ENCODE peak calls at places on chromosomes 6 and 20, in nine cellular contexts. One of them, this sample, is unnamed.

GRCh38 chr6:161406633-161407032 is 132.8 kb upstream of the AGPAT4 start:
- DNase-seq in effector memory CD4-positive, alpha-beta T cell: no peak
- DNase-seq in upper lobe of left lung: no peak
- DNase-seq in left lung: no peak
- DNase-seq in Peyer's patch: no peak
- DNase-seq in pancreas: no peak
- DNase-seq in CD4-positive, alpha-beta T cell: no peak
- DNase-seq in RWPE1: peak; percentile 86
- DNase-seq in left ventricle myocardium inferior: no peak
- DNase-seq in this sample: no peak

GRCh38 chr6:155142902-155143609 is 120.8 kb upstream of the CLDN20 start:
- DNase-seq in left lung: no peak
- DNase-seq in upper lobe of left lung: no peak
- DNase-seq in pancreas: no peak
- DNase-seq in CD4-positive, alpha-beta T cell: no peak
- DNase-seq in Peyer's patch: no peak
- DNase-seq in effector memory CD4-positive, alpha-beta T cell: no peak
- DNase-seq in left ventricle myocardium inferior: no peak
- DNase-seq in RWPE1: no peak
- DNase-seq in this sample: no peak

GRCh38 chr20:50575869-50576720 is 65.9 kb downstream of the PTPN1 start:
- DNase-seq in Peyer's patch: peak; percentile 78
- DNase-seq in left lung: peak; percentile 88
- DNase-seq in CD4-positive, alpha-beta T cell: peak; percentile 74
- DNase-seq in effector memory CD4-positive, alpha-beta T cell: peak; percentile 35
- DNase-seq in left ventricle myocardium inferior: peak; percentile 76
- DNase-seq in RWPE1: peak; percentile 73
- DNase-seq in upper lobe of left lung: peak; percentile 84
- DNase-seq in pancreas: no peak
- DNase-seq in this sample: peak; percentile 43

GRCh38 chr6:178119-178518 is 114.2 kb upstream of the DUSP22 start:
- DNase-seq in RWPE1: no peak
- DNase-seq in effector memory CD4-positive, alpha-beta T cell: no peak
- DNase-seq in Peyer's patch: no peak
- DNase-seq in pancreas: no peak
- DNase-seq in upper lobe of left lung: no peak
- DNase-seq in CD4-positive, alpha-beta T cell: no peak
- DNase-seq in left ventricle myocardium inferior: no peak
- DNase-seq in left lung: no peak
- DNase-seq in this sample: no peak

GRCh38 chr20:44010162-44010704 is 95.6 kb downstream of the TOX2 start:
- DNase-seq in RWPE1: no peak
- DNase-seq in CD4-positive, alpha-beta T cell: no peak
- DNase-seq in effector memory CD4-positive, alpha-beta T cell: no peak
- DNase-seq in left lung: no peak
- DNase-seq in left ventricle myocardium inferior: no peak
- DNase-seq in pancreas: no peak
- DNase-seq in Peyer's patch: no peak
- DNase-seq in upper lobe of left lung: no peak
- DNase-seq in this sample: no peak

GRCh38 chr6:41488392-41489129 is 57.6 kb upstream of the FOXP4 start:
- DNase-seq in RWPE1: no peak
- DNase-seq in CD4-positive, alpha-beta T cell: no peak
- DNase-seq in effector memory CD4-positive, alpha-beta T cell: no peak
- DNase-seq in upper lobe of left lung: no peak
- DNase-seq in left ventricle myocardium inferior: no peak
- DNase-seq in pancreas: no peak
- DNase-seq in Peyer's patch: peak; percentile 20
- DNase-seq in left lung: no peak
- DNase-seq in this sample: peak; percentile 26

GRCh38 chr20:58222446-58222845 is 6.0 kb downstream of the ANKRD60 start:
- DNase-seq in left lung: no peak
- DNase-seq in RWPE1: no peak
- DNase-seq in pancreas: no peak
- DNase-seq in left ventricle myocardium inferior: no peak
- DNase-seq in effector memory CD4-positive, alpha-beta T cell: no peak
- DNase-seq in CD4-positive, alpha-beta T cell: no peak
- DNase-seq in upper lobe of left lung: no peak
- DNase-seq in Peyer's patch: no peak
- DNase-seq in this sample: no peak

GRCh38 chr20:25324412-25324811 is 66.2 kb downstream of the ABHD12 start:
- DNase-seq in left lung: no peak
- DNase-seq in Peyer's patch: no peak
- DNase-seq in RWPE1: no peak
- DNase-seq in upper lobe of left lung: peak; percentile 77
- DNase-seq in pancreas: no peak
- DNase-seq in left ventricle myocardium inferior: no peak
- DNase-seq in effector memory CD4-positive, alpha-beta T cell: no peak
- DNase-seq in CD4-positive, alpha-beta T cell: no peak
- DNase-seq in this sample: no peak

GRCh38 chr6:104003803-104004516 is 855.8 kb downstream of the HACE1 start:
- DNase-seq in Peyer's patch: no peak
- DNase-seq in CD4-positive, alpha-beta T cell: no peak
- DNase-seq in upper lobe of left lung: no peak
- DNase-seq in left lung: no peak
- DNase-seq in left ventricle myocardium inferior: no peak
- DNase-seq in pancreas: no peak
- DNase-seq in effector memory CD4-positive, alpha-beta T cell: no peak
- DNase-seq in RWPE1: no peak
- DNase-seq in this sample: no peak

GRCh38 chr6:163324928-163325784 is 89.4 kb upstream of the QKI start:
- DNase-seq in CD4-positive, alpha-beta T cell: no peak
- DNase-seq in effector memory CD4-positive, alpha-beta T cell: no peak
- DNase-seq in left ventricle myocardium inferior: peak; percentile 51
- DNase-seq in upper lobe of left lung: peak; percentile 56
- DNase-seq in RWPE1: no peak
- DNase-seq in Peyer's patch: no peak
- DNase-seq in left lung: peak; percentile 82
- DNase-seq in pancreas: no peak
- DNase-seq in this sample: no peak

GRCh38 chr6:29633532-29633901 is 534 bp upstream of the GABBR1 start:
- DNase-seq in Peyer's patch: no peak
- DNase-seq in upper lobe of left lung: no peak
- DNase-seq in left ventricle myocardium inferior: no peak
- DNase-seq in pancreas: no peak
- DNase-seq in RWPE1: no peak
- DNase-seq in left lung: no peak
- DNase-seq in CD4-positive, alpha-beta T cell: no peak
- DNase-seq in effector memory CD4-positive, alpha-beta T cell: no peak
- DNase-seq in this sample: no peak

GRCh38 chr6:169811521-169812256 is 60.3 kb downstream of the ERMARD start:
- DNase-seq in pancreas: peak; percentile 55
- DNase-seq in RWPE1: no peak
- DNase-seq in effector memory CD4-positive, alpha-beta T cell: no peak
- DNase-seq in upper lobe of left lung: no peak
- DNase-seq in left ventricle myocardium inferior: no peak
- DNase-seq in CD4-positive, alpha-beta T cell: no peak
- DNase-seq in Peyer's patch: no peak
- DNase-seq in left lung: no peak
- DNase-seq in this sample: no peak

GRCh38 chr6:159044899-159045727 is at the start of gene TAGAP:
- DNase-seq in upper lobe of left lung: peak; percentile 88
- DNase-seq in Peyer's patch: peak; percentile 96
- DNase-seq in RWPE1: no peak
- DNase-seq in left lung: peak; percentile 84
- DNase-seq in CD4-positive, alpha-beta T cell: peak; percentile 76
- DNase-seq in left ventricle myocardium inferior: peak; percentile 52
- DNase-seq in pancreas: no peak
- DNase-seq in effector memory CD4-positive, alpha-beta T cell: peak; percentile 84
- DNase-seq in this sample: peak; percentile 79

GRCh38 chr6:19210849-19211590 is 626.1 kb upstream of the ID4 start:
- DNase-seq in Peyer's patch: no peak
- DNase-seq in CD4-positive, alpha-beta T cell: no peak
- DNase-seq in RWPE1: no peak
- DNase-seq in upper lobe of left lung: no peak
- DNase-seq in effector memory CD4-positive, alpha-beta T cell: no peak
- DNase-seq in pancreas: peak; percentile 26
- DNase-seq in left ventricle myocardium inferior: peak; percentile 25
- DNase-seq in left lung: peak; percentile 32
- DNase-seq in this sample: no peak

GRCh38 chr20:63053430-63054102 is 46.8 kb upstream of the BHLHE23 start:
- DNase-seq in RWPE1: no peak
- DNase-seq in pancreas: peak; percentile 37
- DNase-seq in upper lobe of left lung: no peak
- DNase-seq in effector memory CD4-positive, alpha-beta T cell: no peak
- DNase-seq in left ventricle myocardium inferior: peak; percentile 7
- DNase-seq in left lung: no peak
- DNase-seq in CD4-positive, alpha-beta T cell: peak; percentile 22
- DNase-seq in Peyer's patch: no peak
- DNase-seq in this sample: no peak

GRCh38 chr6:145209312-145209711 is 526.0 kb downstream of the EPM2A start:
- DNase-seq in upper lobe of left lung: no peak
- DNase-seq in Peyer's patch: no peak
- DNase-seq in left ventricle myocardium inferior: no peak
- DNase-seq in RWPE1: no peak
- DNase-seq in CD4-positive, alpha-beta T cell: no peak
- DNase-seq in pancreas: no peak
- DNase-seq in left lung: no peak
- DNase-seq in effector memory CD4-positive, alpha-beta T cell: no peak
- DNase-seq in this sample: no peak

GRCh38 chr6:142945071-142945445 is at the start of gene HIVEP2:
- DNase-seq in effector memory CD4-positive, alpha-beta T cell: peak; percentile 83
- DNase-seq in left lung: peak; percentile 96
- DNase-seq in RWPE1: peak; percentile 82
- DNase-seq in Peyer's patch: peak; percentile 88
- DNase-seq in upper lobe of left lung: peak; percentile 95
- DNase-seq in left ventricle myocardium inferior: peak; percentile 87
- DNase-seq in pancreas: peak; percentile 94
- DNase-seq in CD4-positive, alpha-beta T cell: peak; percentile 81
- DNase-seq in this sample: peak; percentile 83

GRCh38 chr6:44278774-44279697 is 8.8 kb downstream of the TMEM151B start:
- DNase-seq in RWPE1: no peak
- DNase-seq in upper lobe of left lung: no peak
- DNase-seq in left lung: no peak
- DNase-seq in pancreas: peak; percentile 23
- DNase-seq in CD4-positive, alpha-beta T cell: no peak
- DNase-seq in Peyer's patch: no peak
- DNase-seq in left ventricle myocardium inferior: no peak
- DNase-seq in effector memory CD4-positive, alpha-beta T cell: no peak
- DNase-seq in this sample: no peak

GRCh38 chr6:149217466-149217888 is 100.0 kb upstream of the TAB2 start:
- DNase-seq in effector memory CD4-positive, alpha-beta T cell: no peak
- DNase-seq in left ventricle myocardium inferior: no peak
- DNase-seq in pancreas: no peak
- DNase-seq in Peyer's patch: no peak
- DNase-seq in upper lobe of left lung: no peak
- DNase-seq in left lung: no peak
- DNase-seq in CD4-positive, alpha-beta T cell: no peak
- DNase-seq in RWPE1: no peak
- DNase-seq in this sample: no peak
- H3K27ac ChIP-seq in effector memory CD4-positive, alpha-beta T cell: no peak overlapping the region
- H3K27ac ChIP-seq in left ventricle myocardium inferior: no peak overlapping the region
- H3K27ac ChIP-seq in pancreas: no peak overlapping the region
- H3K27ac ChIP-seq in Peyer's patch: no peak overlapping the region
- H3K27ac ChIP-seq in upper lobe of left lung: no peak overlapping the region
- H3K27ac ChIP-seq in left lung: no peak overlapping the region
- H3K27ac ChIP-seq in CD4-positive, alpha-beta T cell: no peak overlapping the region
- H3K27ac ChIP-seq in RWPE1: no peak overlapping the region
- H3K27ac ChIP-seq in this sample: no peak overlapping the region

DNA sequence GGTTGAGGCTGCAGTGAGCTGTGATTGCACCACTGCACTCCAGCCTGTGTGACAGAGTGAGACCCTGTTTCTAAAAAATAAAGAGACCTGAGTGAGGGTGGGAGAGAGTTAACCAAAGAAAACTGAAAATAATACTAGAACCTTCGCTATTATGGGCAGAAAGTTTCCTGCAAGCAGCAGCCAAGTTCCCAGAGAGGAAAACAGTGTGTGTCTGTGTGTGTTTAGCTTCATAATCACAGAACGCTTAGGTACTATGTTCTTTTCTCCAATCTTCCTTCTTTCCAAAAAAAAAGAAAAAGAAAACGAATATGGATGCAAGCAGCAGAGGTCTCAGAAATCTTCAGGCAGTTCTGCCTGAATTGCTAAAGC is 170.0 kb downstream of the LY86 start:
- DNase-seq in upper lobe of left lung: no peak
- DNase-seq in left ventricle myocardium inferior: no peak
- DNase-seq in CD4-positive, alpha-beta T cell: no peak
- DNase-seq in Peyer's patch: no peak
- DNase-seq in effector memory CD4-positive, alpha-beta T cell: no peak
- DNase-seq in left lung: no peak
- DNase-seq in pancreas: no peak
- DNase-seq in RWPE1: no peak
- DNase-seq in this sample: no peak
- H3K27ac ChIP-seq in upper lobe of left lung: no peak overlapping the region
- H3K27ac ChIP-seq in left ventricle myocardium inferior: peak overlapping the region; percentile 44
- H3K27ac ChIP-seq in CD4-positive, alpha-beta T cell: no peak overlapping the region
- H3K27ac ChIP-seq in Peyer's patch: no peak overlapping the region
- H3K27ac ChIP-seq in effector memory CD4-positive, alpha-beta T cell: no peak overlapping the region
- H3K27ac ChIP-seq in left lung: peak overlapping the region; percentile 31
- H3K27ac ChIP-seq in pancreas: peak overlapping the region; percentile 77
- H3K27ac ChIP-seq in RWPE1: no peak overlapping the region
- H3K27ac ChIP-seq in this sample: no peak overlapping the region

GRCh38 chr6:37868447-37868825 is 48.9 kb downstream of the ZFAND3 start:
- DNase-seq in pancreas: no peak
- DNase-seq in upper lobe of left lung: no peak
- DNase-seq in left ventricle myocardium inferior: no peak
- DNase-seq in RWPE1: peak; percentile 74
- DNase-seq in Peyer's patch: no peak
- DNase-seq in CD4-positive, alpha-beta T cell: no peak
- DNase-seq in effector memory CD4-positive, alpha-beta T cell: no peak
- DNase-seq in left lung: no peak
- DNase-seq in this sample: no peak

GRCh38 chr6:37864250-37864649 is 44.7 kb downstream of the ZFAND3 start:
- DNase-seq in upper lobe of left lung: no peak
- DNase-seq in left lung: no peak
- DNase-seq in RWPE1: no peak
- DNase-seq in pancreas: no peak
- DNase-seq in CD4-positive, alpha-beta T cell: no peak
- DNase-seq in left ventricle myocardium inferior: no peak
- DNase-seq in Peyer's patch: no peak
- DNase-seq in effector memory CD4-positive, alpha-beta T cell: no peak
- DNase-seq in this sample: no peak

GRCh38 chr6:37865534-37865933 is 46.0 kb downstream of the ZFAND3 start:
- DNase-seq in CD4-positive, alpha-beta T cell: no peak
- DNase-seq in effector memory CD4-positive, alpha-beta T cell: no peak
- DNase-seq in RWPE1: no peak
- DNase-seq in left ventricle myocardium inferior: no peak
- DNase-seq in left lung: no peak
- DNase-seq in Peyer's patch: no peak
- DNase-seq in upper lobe of left lung: no peak
- DNase-seq in pancreas: no peak
- DNase-seq in this sample: no peak

GRCh38 chr6:37866590-37867507 is 47.3 kb downstream of the ZFAND3 start:
- DNase-seq in effector memory CD4-positive, alpha-beta T cell: no peak
- DNase-seq in Peyer's patch: no peak
- DNase-seq in CD4-positive, alpha-beta T cell: no peak
- DNase-seq in left ventricle myocardium inferior: no peak
- DNase-seq in RWPE1: no peak
- DNase-seq in left lung: no peak
- DNase-seq in upper lobe of left lung: no peak
- DNase-seq in pancreas: no peak
- DNase-seq in this sample: no peak

GRCh38 chr6:37867756-37868446 is 48.4 kb downstream of the ZFAND3 start:
- DNase-seq in upper lobe of left lung: no peak
- DNase-seq in Peyer's patch: no peak
- DNase-seq in pancreas: no peak
- DNase-seq in left lung: no peak
- DNase-seq in left ventricle myocardium inferior: no peak
- DNase-seq in CD4-positive, alpha-beta T cell: no peak
- DNase-seq in effector memory CD4-positive, alpha-beta T cell: no peak
- DNase-seq in RWPE1: no peak
- DNase-seq in this sample: no peak
- H3K27ac ChIP-seq in upper lobe of left lung: no peak overlapping the region
- H3K27ac ChIP-seq in Peyer's patch: no peak overlapping the region
- H3K27ac ChIP-seq in pancreas: no peak overlapping the region
- H3K27ac ChIP-seq in left lung: no peak overlapping the region
- H3K27ac ChIP-seq in left ventricle myocardium inferior: no peak overlapping the region
- H3K27ac ChIP-seq in CD4-positive, alpha-beta T cell: no peak overlapping the region
- H3K27ac ChIP-seq in effector memory CD4-positive, alpha-beta T cell: no peak overlapping the region
- H3K27ac ChIP-seq in RWPE1: no peak overlapping the region
- H3K27ac ChIP-seq in this sample: no peak overlapping the region

GRCh38 chr6:118709859-118710350 is 58.5 kb upstream of the CEP85L start:
- DNase-seq in Peyer's patch: peak; percentile 84
- DNase-seq in pancreas: no peak
- DNase-seq in RWPE1: peak; percentile 3
- DNase-seq in left lung: no peak
- DNase-seq in upper lobe of left lung: peak; percentile 59
- DNase-seq in CD4-positive, alpha-beta T cell: peak; percentile 59
- DNase-seq in effector memory CD4-positive, alpha-beta T cell: peak; percentile 62
- DNase-seq in left ventricle myocardium inferior: no peak
- DNase-seq in this sample: peak; percentile 50
- H3K27ac ChIP-seq in Peyer's patch: peak overlapping the region; percentile 82
- H3K27ac ChIP-seq in pancreas: peak overlapping the region; percentile 84
- H3K27ac ChIP-seq in RWPE1: no peak overlapping the region
- H3K27ac ChIP-seq in left lung: peak overlapping the region; percentile 77
- H3K27ac ChIP-seq in upper lobe of left lung: peak overlapping the region; percentile 74
- H3K27ac ChIP-seq in CD4-positive, alpha-beta T cell: peak overlapping the region; percentile 73
- H3K27ac ChIP-seq in effector memory CD4-positive, alpha-beta T cell: peak overlapping the region; percentile 74
- H3K27ac ChIP-seq in left ventricle myocardium inferior: peak overlapping the region; percentile 77
- H3K27ac ChIP-seq in this sample: peak overlapping the region; percentile 78